ENCODE peak calls at places on chromosomes 5 and 9, in five cellular contexts. X is NCI-H69, P is left kidney, U is HEK293T, N is Caco-2. B is an unnamed sample.

GRCh38 chr5:59003124-59003523 is 420.2 kb downstream of the RAB3C start:
- DNase-seq in U (no peak), X (no peak), N (no peak), P (no peak), B (no peak)

GRCh38 chr9:133589454-133590227 is 19.5 kb downstream of the FAM163B start:
- DNase-seq in N (peak), X (no peak), U (peak), P (no peak), B (no peak)

GRCh38 chr5:139185589-139185988 is 12.6 kb downstream of the SIL1 start:
- DNase-seq in N (no peak), X (peak), P (no peak), U (no peak), B (no peak)

GRCh38 chr9:127980056-127980705 is 608 bp downstream of the EEIG1 start:
- DNase-seq in X (peak), N (peak), U (no peak), P (peak), B (peak)

GRCh38 chr5:56088967-56089829 is 94.4 kb upstream of the IL6ST start:
- DNase-seq in X (no peak), U (no peak), N (peak), P (no peak), B (peak)

GRCh38 chr5:180644129-180644824 is 5.1 kb downstream of the FLT4 start:
- DNase-seq in P (no peak), N (no peak), U (no peak), X (no peak), B (no peak)

GRCh38 chr9:136769710-136770191 is 5.4 kb upstream of the LCN15 start:
- DNase-seq in U (peak), P (peak), N (no peak), X (peak), B (no peak)

GRCh38 chr9:131097259-131097947 is 1.1 kb downstream of the AIF1L start:
- DNase-seq in U (no peak), N (no peak), P (no peak), X (no peak), B (no peak)

GRCh38 chr9:73173526-73174411 is 22.1 kb downstream of the ANXA1 start:
- DNase-seq in P (no peak), N (no peak), U (no peak), X (peak), B (peak)

GRCh38 chr9:131700765-131701433 is 39.0 kb downstream of the RAPGEF1 start:
- DNase-seq in X (no peak), N (no peak), P (no peak), U (no peak), B (no peak)

GRCh38 chr5:132012385-132013005 is 1.0 kb upstream of the ACSL6 start:
- DNase-seq in P (peak), N (peak), X (no peak), U (peak), B (no peak)

GRCh38 chr5:150209020-150209635 is 19.3 kb downstream of the SLC6A7 start:
- DNase-seq in X (no peak), U (no peak), N (no peak), P (no peak), B (peak)

GRCh38 chr9:127975376-127976315 is 5.1 kb downstream of the EEIG1 start:
- DNase-seq in N (no peak), P (no peak), X (no peak), U (no peak), B (no peak)

GRCh38 chr9:123470121-123470851 is 114.3 kb downstream of the CRB2 start:
- DNase-seq in X (no peak), P (peak), N (peak), U (no peak), B (no peak)

GRCh38 chr9:27359763-27360162 is 62.8 kb upstream of the EQTN start:
- DNase-seq in P (no peak), U (no peak), X (no peak), N (no peak), B (no peak)

GRCh38 chr9:113011911-113012381 is at the start of gene ZNF883:
- DNase-seq in X (peak), U (peak), N (no peak), P (peak), B (peak)

GRCh38 chr5:148336704-148337435 is 1.5 kb downstream of the SPINK9 start:
- DNase-seq in X (no peak), U (no peak), P (no peak), N (no peak), B (no peak)

GRCh38 chr9:34463098-34463900 is 4.7 kb downstream of the DNAI1 start:
- DNase-seq in N (no peak), U (no peak), X (peak), P (no peak), B (no peak)

GRCh38 chr9:91500509-91501011 is 76.9 kb upstream of the NFIL3 start:
- DNase-seq in X (no peak), P (no peak), N (no peak), U (no peak), B (no peak)

GRCh38 chr5:69048233-69048632 is 45.6 kb upstream of the SLC30A5 start:
- DNase-seq in P (peak), U (no peak), N (no peak), X (peak), B (peak)

GRCh38 chr5:141182248-141182647 is at the start of gene PCDHB16:
- DNase-seq in U (peak), X (peak), N (no peak), P (peak), B (peak)

GRCh38 chr9:38183994-38184568 is 115.1 kb upstream of the SHB start:
- DNase-seq in P (no peak), U (no peak), N (no peak), X (peak), B (peak)

GRCh38 chr5:160905285-160905684 is 53.3 kb upstream of the ATP10B start:
- DNase-seq in N (no peak), X (peak), U (no peak), P (no peak), B (no peak)

GRCh38 chr5:56987171-56987570 is 35.2 kb upstream of the MIER3 start:
- DNase-seq in X (no peak), N (no peak), U (no peak), P (no peak), B (no peak)

GRCh38 chr5:11153672-11154377 is 392.8 kb upstream of the DAP start:
- DNase-seq in N (no peak), U (no peak), X (no peak), P (no peak), B (no peak)

GRCh38 chr5:57550132-57550531 is 67.5 kb upstream of the ACTBL2 start:
- DNase-seq in U (no peak), P (no peak), N (no peak), X (peak), B (no peak)

GRCh38 chr9:8284835-8285234 is 485.3 kb upstream of the DMAC1 start:
- DNase-seq in P (peak), N (no peak), U (no peak), X (no peak), B (no peak)

GRCh38 chr9:87887151-87887505 is 4.5 kb downstream of the SPATA31E1 start:
- DNase-seq in N (no peak), P (no peak), X (no peak), U (no peak), B (no peak)

GRCh38 chr5:16616536-16617271 is at the start of gene RETREG1:
- DNase-seq in N (peak), U (peak), P (peak), X (peak), B (peak)

GRCh38 chr9:6243746-6244145 is 28.1 kb downstream of the IL33 start:
- DNase-seq in P (no peak), U (no peak), X (no peak), N (no peak), B (no peak)

GRCh38 chr5:54450542-54450941 is 5.0 kb upstream of the HSPB3 start:
- DNase-seq in N (no peak), X (no peak), P (no peak), U (no peak), B (no peak)

GRCh38 chr9:136619742-136620440 is 42.8 kb upstream of the EGFL7 start:
- DNase-seq in U (no peak), N (no peak), X (no peak), P (no peak), B (no peak)

GRCh38 chr9:14310247-14310646 is 3.7 kb downstream of the NFIB start:
- DNase-seq in N (no peak), P (no peak), U (no peak), X (peak), B (no peak)

GRCh38 chr9:131707677-131708612 is 31.9 kb downstream of the RAPGEF1 start:
- DNase-seq in P (no peak), N (no peak), X (peak), U (no peak), B (peak)

GRCh38 chr9:70954126-70954525 is 167.3 kb downstream of the TRPM3 start:
- DNase-seq in P (peak), X (no peak), U (no peak), N (peak), B (no peak)